ENCODE peak calls at places on chromosomes 13 and 19, in ten cellular contexts. S, K, O, X, N, Z, C, R, Y and M are unnamed samples.

GRCh38 chr19:33638167-33639033 is 16.6 kb downstream of the CHST8 start:
- DNase-seq in X (no peak), O (no peak), S (no peak), Y (no peak), R (no peak), N (no peak), K (no peak), Z (no peak), C (no peak), M (no peak)

GRCh38 chr13:32150794-32151193 is 119.2 kb downstream of the FRY start:
- DNase-seq in S (no peak), O (peak; percentile 54), Z (peak; percentile 86), N (peak; percentile 89), X (no peak), R (peak; percentile 53), C (peak; percentile 85), Y (no peak), K (peak; percentile 89), M (peak; percentile 75)

GRCh38 chr19:46111376-46111775 is 13.1 kb downstream of the IGFL3 start:
- DNase-seq in Z (no peak), O (no peak), N (no peak), X (no peak), K (no peak), C (no peak), R (no peak), S (no peak), Y (no peak), M (no peak)

GRCh38 chr13:22252281-22252830 is 581.5 kb downstream of the FGF9 start:
- DNase-seq in S (no peak), R (no peak), Y (no peak), C (no peak), K (no peak), X (no peak), N (no peak), O (no peak), Z (no peak), M (no peak)

GRCh38 chr19:47631681-47632446 is 22.9 kb downstream of the BICRA start:
- DNase-seq in N (peak; percentile 63), K (no peak), X (no peak), C (no peak), Y (no peak), O (no peak), R (peak; percentile 35), Z (peak; percentile 67), S (no peak), M (no peak)

GRCh38 chr13:42847891-42848663 is 66.7 kb downstream of the FAM216B start:
- DNase-seq in O (peak; percentile 8), S (no peak), X (no peak), Y (no peak), N (no peak), C (no peak), Z (no peak), R (no peak), K (peak; percentile 96), M (peak; percentile 59)

GRCh38 chr19:48963371-48964204 is 1.5 kb upstream of the FTL start:
- DNase-seq in X (peak; percentile 71), Z (peak; percentile 89), S (peak; percentile 64), N (peak; percentile 84), O (peak; percentile 71), Y (no peak), R (peak; percentile 77), K (peak; percentile 73), C (peak; percentile 51), M (peak; percentile 75)

GRCh38 chr19:8575467-8575997 is 1.7 kb downstream of the MYO1F start:
- DNase-seq in Z (no peak), C (peak; percentile 65), O (peak; percentile 35), X (peak; percentile 60), N (no peak), K (peak; percentile 56), R (peak; percentile 45), Y (no peak), S (no peak), M (peak; percentile 40)

GRCh38 chr19:47239152-47239551 is 8.2 kb upstream of the BBC3 start:
- DNase-seq in R (no peak), C (no peak), Y (no peak), O (no peak), N (no peak), Z (no peak), S (no peak), K (no peak), X (no peak), M (no peak)

GRCh38 chr19:13883665-13884064 is 6.7 kb downstream of the NANOS3 start:
- DNase-seq in S (no peak), K (no peak), Z (no peak), O (no peak), C (no peak), Y (no peak), R (no peak), N (no peak), X (no peak), M (no peak)

GRCh38 chr19:2517881-2518601 is 42.1 kb downstream of the GADD45B start:
- DNase-seq in C (peak; percentile 75), S (no peak), R (peak; percentile 28), Z (no peak), O (no peak), Y (no peak), X (no peak), K (no peak), N (no peak), M (no peak)

GRCh38 chr19:39154626-39155100 is 29.1 kb downstream of the PAK4 start:
- DNase-seq in Y (peak; percentile 38), K (no peak), X (no peak), C (no peak), R (no peak), S (peak; percentile 92), N (no peak), Z (no peak), O (no peak), M (no peak)

GRCh38 chr19:39152066-39152465 is 26.5 kb downstream of the PAK4 start:
- DNase-seq in X (no peak), Z (no peak), Y (no peak), R (no peak), N (no peak), O (no peak), K (peak; percentile 19), C (no peak), S (no peak), M (no peak)

GRCh38 chr19:39155741-39156140 is 30.2 kb downstream of the PAK4 start:
- DNase-seq in Y (no peak), K (no peak), X (no peak), C (no peak), N (no peak), O (no peak), Z (no peak), S (no peak), R (no peak), M (no peak)

GRCh38 chr19:39155114-39155700 is 29.6 kb downstream of the PAK4 start:
- DNase-seq in Y (no peak), C (no peak), R (no peak), Z (no peak), K (no peak), X (no peak), N (no peak), O (no peak), S (no peak), M (no peak)

GRCh38 chr19:39154084-39154625 is 28.6 kb downstream of the PAK4 start:
- DNase-seq in X (no peak), O (no peak), C (no peak), S (no peak), Y (no peak), K (no peak), Z (no peak), R (no peak), N (no peak), M (no peak)
- H3K4me3 ChIP-seq in X (no peak overlapping the region), O (no peak overlapping the region), C (no peak overlapping the region), S (peak overlapping the region; percentile 6), Y (peak overlapping the region; percentile 33), K (no peak overlapping the region), Z (no peak overlapping the region), R (no peak overlapping the region), N (no peak overlapping the region), M (no peak overlapping the region)

GRCh38 chr13:50200562-50200961 is 185.3 kb downstream of the KCNRG start:
- DNase-seq in R (no peak), X (no peak), Z (no peak), Y (no peak), C (no peak), O (no peak), K (no peak), N (no peak), S (no peak), M (no peak)
- H3K4me3 ChIP-seq in R (no peak overlapping the region), X (no peak overlapping the region), Z (no peak overlapping the region), Y (no peak overlapping the region), C (no peak overlapping the region), O (no peak overlapping the region), K (no peak overlapping the region), N (no peak overlapping the region), S (no peak overlapping the region), M (no peak overlapping the region)

GRCh38 chr19:54612428-54612827 is 17.9 kb upstream of the LILRB1 start:
- DNase-seq in K (no peak), X (no peak), O (no peak), S (no peak), C (no peak), Z (no peak), Y (no peak), R (no peak), N (no peak), M (no peak)

GRCh38 chr19:54620464-54620863 is 9.8 kb upstream of the LILRB1 start:
- DNase-seq in O (no peak), K (no peak), Y (no peak), C (no peak), S (no peak), N (no peak), Z (no peak), X (no peak), R (no peak), M (no peak)

GRCh38 chr19:54616057-54616456 is 14.2 kb upstream of the LILRB1 start:
- DNase-seq in C (no peak), N (no peak), K (no peak), Z (no peak), R (no peak), X (no peak), Y (no peak), S (no peak), O (no peak), M (no peak)

DNA sequence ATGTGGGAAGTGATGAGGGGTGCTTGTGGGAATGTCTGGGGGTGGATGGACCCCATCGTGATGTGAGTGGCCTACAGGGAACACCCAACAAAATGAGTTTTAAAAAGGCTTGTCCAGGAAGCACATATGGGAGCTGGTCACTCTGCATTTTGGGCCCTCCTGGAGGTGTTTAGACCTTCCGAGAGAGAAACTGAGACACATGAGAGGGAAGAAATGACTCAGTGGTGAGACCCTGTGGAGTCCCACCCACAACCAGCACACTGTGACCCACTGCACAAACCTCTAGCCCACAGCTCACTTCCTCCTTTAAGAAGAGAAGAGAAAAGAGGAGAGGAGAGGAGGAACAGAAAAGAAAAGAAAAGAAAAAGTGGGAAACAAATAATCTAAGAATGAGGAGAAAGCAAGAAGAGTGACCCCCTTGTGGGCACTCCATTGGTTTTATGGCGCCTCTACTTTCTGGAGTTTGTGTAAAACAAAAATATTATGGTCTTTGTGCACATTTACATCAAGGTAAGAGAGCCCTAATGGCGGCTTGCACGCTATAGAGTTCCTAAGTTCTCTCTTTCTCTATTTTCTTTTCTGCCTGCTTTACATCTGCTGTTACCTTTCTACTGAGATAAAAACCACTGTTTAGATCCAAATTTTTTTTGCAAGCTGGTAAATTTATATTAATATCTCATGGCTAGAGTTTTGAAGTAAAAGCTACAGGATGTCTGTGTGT is 13.3 kb upstream of the LILRB1 start:
- DNase-seq in X (no peak), K (no peak), C (no peak), S (no peak), N (no peak), Z (no peak), Y (no peak), O (no peak), R (no peak), M (no peak)
- H3K4me3 ChIP-seq in X (no peak overlapping the region), K (no peak overlapping the region), C (no peak overlapping the region), S (no peak overlapping the region), N (no peak overlapping the region), Z (no peak overlapping the region), Y (no peak overlapping the region), O (no peak overlapping the region), R (no peak overlapping the region), M (no peak overlapping the region)

GRCh38 chr19:53908106-53908932 is 759 bp upstream of the CACNG7 start:
- DNase-seq in C (peak; percentile 21), N (peak; percentile 26), K (peak; percentile 46), Z (no peak), S (no peak), O (peak; percentile 40), R (peak; percentile 66), X (peak; percentile 51), Y (no peak), M (peak; percentile 71)
- H3K4me3 ChIP-seq in C (peak overlapping the region; percentile 31), N (no peak overlapping the region), K (no peak overlapping the region), Z (no peak overlapping the region), S (no peak overlapping the region), O (peak overlapping the region; percentile 46), R (peak overlapping the region; percentile 58), X (no peak overlapping the region), Y (no peak overlapping the region), M (peak overlapping the region; percentile 68)